ENCODE peak calls at places on chromosomes 7 and 10, in eight cellular contexts. One of them, this sample, is unnamed.

GRCh38 chr7:42573904-42574692 is 337.1 kb upstream of the GLI3 start:
- DNase-seq in NK-92 treated with Interleukin-12 subunit alpha and Interleukin-12 subunit beta, amount 100 ng/mL, for 24 hours: no peak
- DNase-seq in NCI-H460: no peak
- DNase-seq in stimulated activated CD8-positive, alpha-beta memory T cell treated with anti-CD3 and anti-CD28 coated beads, Interleukin-7, amount 100 ng/mL, for 24 hours: no peak
- DNase-seq in stimulated activated CD4-positive, alpha-beta T cell treated with anti-CD3 and anti-CD28 coated beads, Interleukin-1b, Interleukin-23, amount 100 ng/mL, for 4 hours: no peak
- DNase-seq in T-helper 17 cell: no peak
- DNase-seq in SK-MEL-5: no peak
- DNase-seq in activated naive CD4-positive, alpha-beta T cell treated with anti-CD3 and anti-CD28 coated beads for 36 hours: no peak
- DNase-seq in this sample: no peak

GRCh38 chr7:68828575-68828974 is 769.7 kb upstream of the AUTS2 start:
- DNase-seq in NK-92 treated with Interleukin-12 subunit alpha and Interleukin-12 subunit beta, amount 100 ng/mL, for 24 hours: no peak
- DNase-seq in NCI-H460: no peak
- DNase-seq in stimulated activated CD8-positive, alpha-beta memory T cell treated with anti-CD3 and anti-CD28 coated beads, Interleukin-7, amount 100 ng/mL, for 24 hours: no peak
- DNase-seq in stimulated activated CD4-positive, alpha-beta T cell treated with anti-CD3 and anti-CD28 coated beads, Interleukin-1b, Interleukin-23, amount 100 ng/mL, for 4 hours: no peak
- DNase-seq in T-helper 17 cell: no peak
- DNase-seq in SK-MEL-5: no peak
- DNase-seq in activated naive CD4-positive, alpha-beta T cell treated with anti-CD3 and anti-CD28 coated beads for 36 hours: no peak
- DNase-seq in this sample: no peak

GRCh38 chr10:70381491-70382421 is 669 bp downstream of the LRRC20 start:
- DNase-seq in NK-92 treated with Interleukin-12 subunit alpha and Interleukin-12 subunit beta, amount 100 ng/mL, for 24 hours: no peak
- DNase-seq in NCI-H460: no peak
- DNase-seq in stimulated activated CD8-positive, alpha-beta memory T cell treated with anti-CD3 and anti-CD28 coated beads, Interleukin-7, amount 100 ng/mL, for 24 hours: no peak
- DNase-seq in stimulated activated CD4-positive, alpha-beta T cell treated with anti-CD3 and anti-CD28 coated beads, Interleukin-1b, Interleukin-23, amount 100 ng/mL, for 4 hours: peak
- DNase-seq in T-helper 17 cell: no peak
- DNase-seq in SK-MEL-5: no peak
- DNase-seq in activated naive CD4-positive, alpha-beta T cell treated with anti-CD3 and anti-CD28 coated beads for 36 hours: peak
- DNase-seq in this sample: no peak

GRCh38 chr7:111091623-111092370 is 870 bp downstream of the LRRN3 start:
- DNase-seq in NK-92 treated with Interleukin-12 subunit alpha and Interleukin-12 subunit beta, amount 100 ng/mL, for 24 hours: no peak
- DNase-seq in NCI-H460: no peak
- DNase-seq in stimulated activated CD8-positive, alpha-beta memory T cell treated with anti-CD3 and anti-CD28 coated beads, Interleukin-7, amount 100 ng/mL, for 24 hours: no peak
- DNase-seq in stimulated activated CD4-positive, alpha-beta T cell treated with anti-CD3 and anti-CD28 coated beads, Interleukin-1b, Interleukin-23, amount 100 ng/mL, for 4 hours: no peak
- DNase-seq in T-helper 17 cell: no peak
- DNase-seq in SK-MEL-5: no peak
- DNase-seq in activated naive CD4-positive, alpha-beta T cell treated with anti-CD3 and anti-CD28 coated beads for 36 hours: no peak
- DNase-seq in this sample: no peak

GRCh38 chr10:129744134-129744895 is 219.8 kb downstream of the EBF3 start:
- DNase-seq in NK-92 treated with Interleukin-12 subunit alpha and Interleukin-12 subunit beta, amount 100 ng/mL, for 24 hours: no peak
- DNase-seq in NCI-H460: no peak
- DNase-seq in stimulated activated CD8-positive, alpha-beta memory T cell treated with anti-CD3 and anti-CD28 coated beads, Interleukin-7, amount 100 ng/mL, for 24 hours: no peak
- DNase-seq in stimulated activated CD4-positive, alpha-beta T cell treated with anti-CD3 and anti-CD28 coated beads, Interleukin-1b, Interleukin-23, amount 100 ng/mL, for 4 hours: no peak
- DNase-seq in T-helper 17 cell: no peak
- DNase-seq in SK-MEL-5: no peak
- DNase-seq in activated naive CD4-positive, alpha-beta T cell treated with anti-CD3 and anti-CD28 coated beads for 36 hours: no peak
- DNase-seq in this sample: no peak

GRCh38 chr7:43053968-43054367 is 58.5 kb upstream of the HECW1 start:
- DNase-seq in NK-92 treated with Interleukin-12 subunit alpha and Interleukin-12 subunit beta, amount 100 ng/mL, for 24 hours: no peak
- DNase-seq in NCI-H460: no peak
- DNase-seq in stimulated activated CD8-positive, alpha-beta memory T cell treated with anti-CD3 and anti-CD28 coated beads, Interleukin-7, amount 100 ng/mL, for 24 hours: no peak
- DNase-seq in stimulated activated CD4-positive, alpha-beta T cell treated with anti-CD3 and anti-CD28 coated beads, Interleukin-1b, Interleukin-23, amount 100 ng/mL, for 4 hours: no peak
- DNase-seq in T-helper 17 cell: no peak
- DNase-seq in SK-MEL-5: no peak
- DNase-seq in activated naive CD4-positive, alpha-beta T cell treated with anti-CD3 and anti-CD28 coated beads for 36 hours: no peak
- DNase-seq in this sample: no peak

GRCh38 chr10:4141471-4141870 is 356.5 kb upstream of the KLF6 start:
- DNase-seq in NK-92 treated with Interleukin-12 subunit alpha and Interleukin-12 subunit beta, amount 100 ng/mL, for 24 hours: no peak
- DNase-seq in NCI-H460: no peak
- DNase-seq in stimulated activated CD8-positive, alpha-beta memory T cell treated with anti-CD3 and anti-CD28 coated beads, Interleukin-7, amount 100 ng/mL, for 24 hours: no peak
- DNase-seq in stimulated activated CD4-positive, alpha-beta T cell treated with anti-CD3 and anti-CD28 coated beads, Interleukin-1b, Interleukin-23, amount 100 ng/mL, for 4 hours: no peak
- DNase-seq in T-helper 17 cell: no peak
- DNase-seq in SK-MEL-5: no peak
- DNase-seq in activated naive CD4-positive, alpha-beta T cell treated with anti-CD3 and anti-CD28 coated beads for 36 hours: no peak
- DNase-seq in this sample: no peak

GRCh38 chr10:62076872-62077271 is 175.4 kb downstream of the ARID5B start:
- DNase-seq in NK-92 treated with Interleukin-12 subunit alpha and Interleukin-12 subunit beta, amount 100 ng/mL, for 24 hours: no peak
- DNase-seq in NCI-H460: peak
- DNase-seq in stimulated activated CD8-positive, alpha-beta memory T cell treated with anti-CD3 and anti-CD28 coated beads, Interleukin-7, amount 100 ng/mL, for 24 hours: no peak
- DNase-seq in stimulated activated CD4-positive, alpha-beta T cell treated with anti-CD3 and anti-CD28 coated beads, Interleukin-1b, Interleukin-23, amount 100 ng/mL, for 4 hours: no peak
- DNase-seq in T-helper 17 cell: no peak
- DNase-seq in SK-MEL-5: peak
- DNase-seq in activated naive CD4-positive, alpha-beta T cell treated with anti-CD3 and anti-CD28 coated beads for 36 hours: no peak
- DNase-seq in this sample: peak

GRCh38 chr10:48470893-48471805 is 133.7 kb downstream of the ARHGAP22 start:
- DNase-seq in NK-92 treated with Interleukin-12 subunit alpha and Interleukin-12 subunit beta, amount 100 ng/mL, for 24 hours: no peak
- DNase-seq in NCI-H460: no peak
- DNase-seq in stimulated activated CD8-positive, alpha-beta memory T cell treated with anti-CD3 and anti-CD28 coated beads, Interleukin-7, amount 100 ng/mL, for 24 hours: no peak
- DNase-seq in stimulated activated CD4-positive, alpha-beta T cell treated with anti-CD3 and anti-CD28 coated beads, Interleukin-1b, Interleukin-23, amount 100 ng/mL, for 4 hours: no peak
- DNase-seq in T-helper 17 cell: no peak
- DNase-seq in SK-MEL-5: no peak
- DNase-seq in activated naive CD4-positive, alpha-beta T cell treated with anti-CD3 and anti-CD28 coated beads for 36 hours: no peak
- DNase-seq in this sample: peak

GRCh38 chr10:44390585-44391072 is 5.7 kb upstream of the CXCL12 start:
- DNase-seq in NK-92 treated with Interleukin-12 subunit alpha and Interleukin-12 subunit beta, amount 100 ng/mL, for 24 hours: no peak
- DNase-seq in NCI-H460: no peak
- DNase-seq in stimulated activated CD8-positive, alpha-beta memory T cell treated with anti-CD3 and anti-CD28 coated beads, Interleukin-7, amount 100 ng/mL, for 24 hours: no peak
- DNase-seq in stimulated activated CD4-positive, alpha-beta T cell treated with anti-CD3 and anti-CD28 coated beads, Interleukin-1b, Interleukin-23, amount 100 ng/mL, for 4 hours: no peak
- DNase-seq in T-helper 17 cell: no peak
- DNase-seq in SK-MEL-5: no peak
- DNase-seq in activated naive CD4-positive, alpha-beta T cell treated with anti-CD3 and anti-CD28 coated beads for 36 hours: no peak
- DNase-seq in this sample: no peak